ENCODE peak calls at places on chromosomes 2 and 18, in nine cellular contexts. G is MCF 10A; W is GM12865; L is GM20000; S is neural crest cell; K is activated CD8-positive, alpha-beta T cell treated with anti-CD3 and anti-CD28 coated beads for 36 hours; Y is foreskin fibroblast; Z is endothelial cell; I is astrocyte of the cerebellum. A is an unnamed sample.

GRCh38 chr2:19670303-19670702 is 231.5 kb downstream of the TTC32 start:
- DNase-seq in L (no peak), S (no peak), K (no peak), Z (no peak), I (no peak), W (no peak), G (no peak), Y (no peak), A (no peak)

GRCh38 chr2:5482929-5483331 is 209.3 kb upstream of the SOX11 start:
- DNase-seq in Y (no peak), L (no peak), K (no peak), G (no peak), W (no peak), S (peak; percentile 9), Z (no peak), I (peak; percentile 29), A (no peak)

GRCh38 chr18:56374005-56374655 is 264.3 kb downstream of the TXNL1 start:
- DNase-seq in Z (no peak), S (no peak), I (no peak), L (no peak), W (no peak), G (peak; percentile 27), Y (no peak), K (no peak), A (no peak)

GRCh38 chr2:55365303-55365702 is 54.4 kb downstream of the CCDC88A start:
- DNase-seq in Z (no peak), L (no peak), I (no peak), Y (no peak), W (no peak), G (no peak), K (no peak), S (no peak), A (no peak)

GRCh38 chr2:45345331-45346305 is 265.4 kb downstream of the SRBD1 start:
- DNase-seq in W (no peak), I (no peak), S (no peak), G (no peak), Y (no peak), Z (no peak), K (no peak), L (no peak), A (no peak)

GRCh38 chr18:34947711-34948125 is 93.5 kb upstream of the MAPRE2 start:
- DNase-seq in L (no peak), K (no peak), Y (peak; percentile 38), S (no peak), I (no peak), G (peak; percentile 33), Z (no peak), W (no peak), A (no peak)

GRCh38 chr2:156175946-156176345 is 156.6 kb downstream of the NR4A2 start:
- DNase-seq in L (no peak), Y (no peak), G (no peak), S (no peak), W (no peak), I (no peak), Z (no peak), K (no peak), A (no peak)

GRCh38 chr18:63158676-63159291 is 160.8 kb downstream of the BCL2 start:
- DNase-seq in W (peak; percentile 92), S (no peak), K (peak; percentile 76), I (no peak), Z (no peak), Y (no peak), G (no peak), L (no peak), A (peak; percentile 44)

GRCh38 chr2:220241423-220241822 is 614.0 kb downstream of the SLC4A3 start:
- DNase-seq in S (no peak), Y (no peak), G (no peak), Z (no peak), I (no peak), W (no peak), K (no peak), L (no peak), A (no peak)

GRCh38 chr2:97660775-97661417 is 2.9 kb downstream of the ACTR1B start:
- DNase-seq in G (no peak), I (no peak), L (no peak), Z (no peak), Y (no peak), S (no peak), W (no peak), K (no peak), A (peak; percentile 19)

GRCh38 chr2:735670-736218 is 58.5 kb upstream of the TMEM18 start:
- DNase-seq in W (no peak), I (no peak), S (no peak), K (peak; percentile 13), L (peak; percentile 55), Y (no peak), Z (no peak), G (no peak), A (peak; percentile 58)

GRCh38 chr18:63440897-63441296 is 18.6 kb upstream of the VPS4B start:
- DNase-seq in S (no peak), K (no peak), Y (no peak), W (peak; percentile 42), Z (no peak), I (no peak), G (no peak), L (no peak), A (no peak)

GRCh38 chr18:37254256-37254880 is 311.2 kb downstream of the CELF4 start:
- DNase-seq in Z (no peak), W (no peak), Y (no peak), G (no peak), S (peak; percentile 5), K (no peak), L (no peak), I (no peak), A (no peak)

GRCh38 chr2:121649652-121650553 is 641 bp upstream of the CLASP1 start:
- DNase-seq in G (peak; percentile 89), I (peak; percentile 72), W (peak; percentile 96), Y (peak; percentile 85), K (peak; percentile 93), S (peak; percentile 88), L (peak; percentile 85), Z (peak; percentile 84), A (peak; percentile 84)

DNA sequence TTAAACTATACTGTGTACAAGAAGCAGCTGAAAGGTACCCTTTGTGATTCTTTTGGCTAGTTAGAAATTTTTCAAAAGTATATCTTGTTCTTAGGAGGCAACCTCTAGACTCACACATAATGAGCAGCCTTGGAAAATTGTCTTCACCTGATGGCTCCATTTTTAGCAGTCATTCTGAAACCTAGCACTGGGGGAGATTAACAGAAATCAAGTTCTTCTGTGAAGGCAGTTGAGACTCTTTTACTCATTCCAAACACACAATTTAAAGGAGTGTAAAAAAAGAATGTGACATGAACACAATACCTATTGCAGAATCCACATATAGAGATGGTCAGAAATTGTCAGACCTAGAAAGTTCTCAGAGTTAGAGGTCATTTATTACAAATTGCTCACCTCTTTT is 197.7 kb downstream of the UBE2E3 start:
- DNase-seq in G (no peak), K (no peak), W (peak; percentile 29), Y (no peak), Z (no peak), I (no peak), L (no peak), S (no peak), A (no peak)
- TF ChIP-seq CTCF in G (no peak), K (no peak), W (no peak), Y (no peak), Z (no peak), I (no peak), L (no peak), S (no peak), A (no peak)

DNA sequence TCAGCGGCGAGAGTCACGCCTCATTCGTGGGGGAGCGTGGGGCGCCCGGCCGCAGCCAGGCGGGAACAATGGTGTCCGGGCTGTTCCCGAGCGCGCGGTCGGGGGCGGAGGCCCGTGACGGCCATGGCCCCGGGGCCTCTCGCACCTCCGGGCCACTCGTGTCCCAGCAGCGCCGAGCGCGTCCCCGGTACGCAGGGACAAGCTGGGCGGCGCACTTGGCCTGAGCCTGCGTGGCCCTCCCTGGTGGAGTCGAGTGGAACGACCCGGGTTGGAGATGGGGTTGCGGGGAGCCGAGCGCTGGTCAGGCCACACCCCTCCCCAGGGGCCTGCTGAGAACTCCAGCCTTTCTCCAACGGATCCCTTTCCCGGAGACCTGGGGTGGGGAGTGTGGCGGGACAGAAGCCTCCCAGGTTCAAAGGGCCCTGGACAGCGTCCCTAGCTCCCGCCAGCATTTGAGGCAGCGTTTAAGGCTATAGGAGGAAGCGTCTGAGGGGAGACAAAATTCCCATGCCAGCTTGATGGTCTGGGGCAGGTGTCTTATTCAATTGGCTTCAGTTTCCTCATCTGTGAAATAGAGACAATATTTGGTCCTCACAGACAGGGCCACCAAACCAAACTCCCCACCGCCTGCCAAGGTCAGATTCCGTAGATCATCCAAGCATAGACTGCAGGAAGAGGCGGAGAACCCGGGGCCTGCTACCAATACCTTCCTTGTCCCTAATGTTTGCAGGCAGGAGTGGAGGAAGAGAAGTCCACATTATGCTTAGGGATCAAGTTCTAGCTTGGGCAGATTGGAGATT is 545 bp downstream of the CNDP2 start:
- DNase-seq in S (peak; percentile 53), Y (peak; percentile 43), K (peak; percentile 52), W (peak; percentile 67), I (no peak), Z (peak; percentile 69), L (peak; percentile 48), G (peak; percentile 54), A (no peak)
- TF ChIP-seq CTCF in S (peak; percentile 43), Y (no peak), K (no peak), W (no peak), I (no peak), Z (no peak), L (no peak), G (no peak), A (no peak)

GRCh38 chr2:162243305-162243693 is at the start of gene FAP:
- DNase-seq in W (no peak), K (no peak), G (peak; percentile 68), Y (peak; percentile 86), L (no peak), Z (no peak), S (no peak), I (peak; percentile 81), A (no peak)
- TF ChIP-seq CTCF in W (no peak), K (no peak), G (no peak), Y (no peak), L (no peak), Z (no peak), S (no peak), I (no peak), A (no peak)

DNA sequence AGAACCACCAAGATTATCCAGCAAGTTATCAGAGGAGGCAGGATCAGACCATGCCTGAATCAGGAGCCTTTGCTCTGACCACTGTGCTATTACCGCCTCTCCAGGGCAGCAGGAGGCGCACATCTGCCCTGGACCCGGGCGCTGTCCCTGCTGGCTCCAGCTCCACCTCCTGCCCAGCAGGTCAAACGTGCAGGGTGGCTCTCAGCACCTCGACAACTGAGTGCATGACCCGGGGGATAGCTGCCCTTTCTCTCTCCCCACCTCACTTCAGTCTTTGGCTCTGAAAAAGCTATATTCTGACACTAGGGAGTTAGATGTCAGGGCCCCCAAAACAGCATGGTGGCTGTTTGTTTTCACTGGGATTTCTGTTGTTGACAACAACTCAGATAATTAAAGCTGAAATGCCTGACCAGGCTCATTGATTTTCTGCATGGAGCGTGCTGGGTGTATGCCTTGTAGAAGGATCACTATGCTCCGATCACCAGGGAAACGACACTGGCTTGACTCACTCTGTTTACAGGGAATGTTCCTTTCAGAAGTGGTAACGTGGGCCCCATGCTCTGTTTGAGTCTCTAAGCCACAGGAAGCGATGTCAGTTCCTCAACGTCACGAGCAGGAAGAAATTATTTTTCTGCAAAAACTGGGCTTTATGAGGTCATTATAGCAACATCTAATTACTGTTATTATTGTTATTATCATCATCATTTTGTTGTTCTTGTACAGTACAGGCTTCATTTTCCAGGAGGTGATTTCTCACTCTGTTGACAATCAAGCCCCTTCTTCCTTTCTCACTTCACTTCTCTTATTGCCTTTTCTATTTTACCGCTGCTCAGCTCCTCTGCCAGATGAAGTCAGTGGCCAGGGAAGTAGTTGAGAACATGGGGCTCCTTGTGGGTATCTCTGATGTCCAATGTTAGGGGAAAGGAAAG is 125.6 kb downstream of the PLB1 start:
- DNase-seq in G (peak; percentile 73), S (peak; percentile 39), I (peak; percentile 94), W (peak; percentile 51), Z (peak; percentile 35), L (peak; percentile 36), K (peak; percentile 79), Y (peak; percentile 95), A (no peak)
- TF ChIP-seq CTCF in G (peak; percentile 30), S (peak; percentile 57), I (peak; percentile 44), W (peak; percentile 18), Z (no peak), L (peak; percentile 39), K (no peak), Y (peak; percentile 35), A (peak; percentile 42)